ENCODE peak calls at places on chromosomes 3 and 15, in eight cellular contexts. O is mesenchymal stem cell, Z is Panc1, S is cardiac muscle cell, E is lung, Y is heart left ventricle, D is NT2/D1, U is HepG2. V is an unnamed sample. For H3K4me1, the result is how much of the 10 kb centered on the place peaks cover.

GRCh38 chr3:50428007-50428633 is 68.8 kb upstream of the TMEM115 start:
- DNase-seq in O (no peak), Z (no peak), S (peak), E (no peak), Y (no peak), D (no peak), U (no peak), V (no peak)

GRCh38 chr3:17258823-17259436 is 374.2 kb downstream of the PLCL2 start:
- DNase-seq in O (peak), Z (peak), S (peak), E (no peak), Y (no peak), D (peak), U (peak), V (peak)

GRCh38 chr15:71374607-71375352 is 259.5 kb downstream of the THSD4 start:
- DNase-seq in O (peak), Z (no peak), S (no peak), E (no peak), Y (no peak), D (no peak), U (no peak), V (peak)

GRCh38 chr3:170201527-170201926 is 20.0 kb upstream of the PHC3 start:
- DNase-seq in O (no peak), Z (no peak), S (no peak), E (no peak), Y (no peak), D (no peak), U (no peak), V (no peak)

GRCh38 chr3:46921871-46922271 is 44.4 kb downstream of the PTH1R start:
- DNase-seq in O (no peak), Z (no peak), S (no peak), E (no peak), Y (peak), D (no peak), U (no peak), V (no peak)

GRCh38 chr3:20999661-21000060 is 751.3 kb downstream of the ZNF385D start:
- DNase-seq in O (no peak), Z (no peak), S (no peak), E (no peak), Y (no peak), D (no peak), U (no peak), V (no peak)

GRCh38 chr15:60395276-60396011 is 2.3 kb downstream of the ANXA2 start:
- DNase-seq in O (peak), Z (no peak), S (no peak), E (no peak), Y (no peak), D (no peak), U (no peak), V (no peak)

GRCh38 chr15:97955529-97955928 is 5.0 kb upstream of the ARRDC4 start:
- DNase-seq in O (no peak), Z (no peak), S (no peak), E (no peak), Y (no peak), D (no peak), U (no peak), V (no peak)

GRCh38 chr15:48865387-48866079 is 12.4 kb upstream of the EID1 start:
- DNase-seq in O (peak), Z (no peak), S (peak), E (no peak), Y (no peak), D (peak), U (no peak), V (peak)

GRCh38 chr3:148235566-148235965 is 462.1 kb upstream of the AGTR1 start:
- DNase-seq in O (no peak), Z (no peak), S (no peak), E (no peak), Y (no peak), D (no peak), U (no peak), V (no peak)

GRCh38 chr3:148243609-148244008 is 454.1 kb upstream of the AGTR1 start:
- DNase-seq in O (no peak), Z (no peak), S (no peak), E (no peak), Y (no peak), D (no peak), U (no peak), V (no peak)

GRCh38 chr3:148246286-148246685 is 451.4 kb upstream of the AGTR1 start:
- DNase-seq in O (no peak), Z (no peak), S (no peak), E (no peak), Y (no peak), D (no peak), U (no peak), V (no peak)

GRCh38 chr3:148238421-148238821 is 459.3 kb upstream of the AGTR1 start:
- DNase-seq in O (no peak), Z (no peak), S (no peak), E (no peak), Y (no peak), D (no peak), U (no peak), V (no peak)

GRCh38 chr3:148240351-148240750 is 457.4 kb upstream of the AGTR1 start:
- DNase-seq in O (no peak), Z (no peak), S (no peak), E (no peak), Y (no peak), D (no peak), U (no peak), V (no peak)
- H3K4me1 ChIP-seq in O (under half), Z (under half), S (under half), E (under half), Y (under half), D (under half), U (under half), V (under half)

DNA sequence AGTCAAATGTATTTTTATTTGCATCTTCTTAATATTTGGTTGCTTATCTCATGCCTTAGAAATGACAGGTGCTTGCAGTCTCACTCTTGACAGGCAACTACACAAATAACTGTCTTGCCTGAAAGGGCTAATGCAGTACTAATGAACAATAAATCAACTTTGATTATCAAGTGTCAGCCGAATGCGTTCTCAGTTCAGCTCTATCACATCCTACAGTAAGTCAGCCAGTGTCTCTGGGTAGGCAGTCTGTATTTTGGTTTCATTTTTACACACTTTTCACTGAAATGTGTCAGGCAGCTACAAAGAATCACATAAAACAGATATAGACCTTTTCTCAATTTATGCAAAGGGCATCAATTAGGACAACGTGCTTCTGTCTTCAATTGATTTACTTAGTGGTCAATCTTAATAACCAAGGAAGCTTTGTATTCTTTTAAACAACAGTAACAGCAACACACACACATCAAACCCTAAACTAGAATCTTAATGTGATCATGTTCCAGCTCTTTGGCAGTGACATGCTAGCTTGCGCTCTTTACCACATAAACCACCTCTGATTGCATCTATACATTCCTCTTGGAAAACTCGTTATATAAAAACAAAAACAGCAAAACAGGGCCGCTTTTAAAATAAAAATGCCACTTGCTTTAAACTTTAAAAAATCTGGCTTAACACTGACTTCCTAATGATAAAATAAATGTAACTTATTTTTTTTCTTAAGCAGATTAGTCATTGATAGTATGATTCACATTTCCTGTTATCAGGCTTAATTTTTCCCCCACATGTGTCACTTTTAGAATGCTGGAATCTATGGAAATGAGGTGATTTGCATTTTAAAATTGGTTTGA is 520.4 kb downstream of the FOXP1 start:
- DNase-seq in O (peak), Z (no peak), S (peak), E (no peak), Y (no peak), D (no peak), U (no peak), V (peak)
- H3K4me1 ChIP-seq in O (under half), Z (under half), S (half or more), E (under half), Y (half or more), D (under half), U (half or more), V (under half)

DNA sequence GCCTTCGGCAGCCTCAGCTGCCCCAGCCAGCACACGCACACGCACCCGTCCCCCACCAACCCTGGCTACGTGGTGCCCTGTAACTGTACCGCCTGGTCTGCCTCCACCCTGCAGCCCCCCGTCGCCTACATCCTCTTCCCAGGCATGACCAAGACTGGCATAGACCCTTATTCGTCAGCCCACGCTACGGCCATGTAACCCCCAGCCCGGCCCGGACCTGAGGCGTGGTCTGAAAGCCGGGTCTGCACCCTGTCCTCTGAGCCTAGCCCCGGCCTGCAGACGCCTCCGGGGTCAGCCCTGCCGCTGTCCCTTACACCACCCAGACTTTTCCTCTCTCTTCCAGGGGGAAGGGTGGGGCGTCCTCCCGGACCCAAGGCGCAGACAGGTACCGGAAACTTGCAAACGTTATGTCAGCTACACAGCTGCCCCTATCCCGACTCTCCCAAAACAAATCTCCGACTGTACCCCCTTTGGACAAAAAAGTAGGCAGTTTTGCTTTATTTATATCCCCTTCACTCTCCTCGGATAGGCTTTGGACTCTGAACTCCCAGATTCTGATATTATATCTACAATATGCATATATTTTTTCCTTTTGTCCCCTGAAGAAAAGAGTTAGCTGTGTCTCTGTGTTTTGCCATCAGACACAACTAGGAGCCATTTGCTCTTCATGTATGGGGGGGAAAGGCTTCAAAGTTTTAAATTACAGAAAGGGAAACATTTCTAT is 1.4 kb downstream of the SOX14 start:
- DNase-seq in O (no peak), Z (no peak), S (no peak), E (no peak), Y (no peak), D (no peak), U (no peak), V (no peak)
- H3K4me1 ChIP-seq in O (under half), Z (under half), S (under half), E (under half), Y (under half), D (under half), U (under half), V (under half)

GRCh38 chr15:78052545-78052944 is 25.0 kb downstream of the TBC1D2B start:
- DNase-seq in O (no peak), Z (no peak), S (no peak), E (no peak), Y (no peak), D (no peak), U (no peak), V (no peak)
- H3K4me1 ChIP-seq in O (under half), Z (half or more), S (under half), E (under half), Y (half or more), D (under half), U (under half), V (under half)

GRCh38 chr3:30686799-30687198 is 80.4 kb downstream of the TGFBR2 start:
- DNase-seq in O (no peak), Z (no peak), S (no peak), E (no peak), Y (no peak), D (no peak), U (no peak), V (no peak)
- H3K4me1 ChIP-seq in O (under half), Z (under half), S (under half), E (under half), Y (half or more), D (under half), U (half or more), V (under half)